ENCODE peak calls at places on chromosomes 5 and 9, in five cellular contexts. U is CD4-positive, CD25-positive, alpha-beta regulatory T cell; V is retina; A is HuH-7; N is pons. Z is an unnamed sample.

GRCh38 chr9:110954822-110955291 is 83.4 kb downstream of the LPAR1 start:
- DNase-seq in U (no peak), V (no peak), A (no peak), N (no peak), Z (no peak)

GRCh38 chr5:36815871-36816270 is 60.7 kb upstream of the NIPBL start:
- DNase-seq in U (no peak), V (no peak), A (no peak), N (no peak), Z (no peak)

GRCh38 chr5:41831155-41831554 is 39.1 kb downstream of the OXCT1 start:
- DNase-seq in U (no peak), V (no peak), A (no peak), N (no peak), Z (no peak)

GRCh38 chr5:142201471-142201887 is 92.9 kb downstream of the NDFIP1 start:
- DNase-seq in U (no peak), V (no peak), A (no peak), N (no peak), Z (peak)

GRCh38 chr9:35076848-35077247 is 2.9 kb downstream of the FANCG start:
- DNase-seq in U (no peak), V (no peak), A (no peak), N (no peak), Z (no peak)

GRCh38 chr5:434443-435146 is 8.4 kb upstream of the EXOC3 start:
- DNase-seq in U (no peak), V (no peak), A (no peak), N (no peak), Z (no peak)

GRCh38 chr5:61333351-61334223 is 1.5 kb downstream of the ZSWIM6 start:
- DNase-seq in U (peak), V (peak), A (no peak), N (no peak), Z (no peak)

GRCh38 chr5:148005788-148006520 is 57.8 kb upstream of the SPINK5 start:
- DNase-seq in U (no peak), V (no peak), A (no peak), N (no peak), Z (no peak)

GRCh38 chr9:75953218-75953617 is 62.7 kb downstream of the PCSK5 start:
- DNase-seq in U (no peak), V (no peak), A (peak), N (no peak), Z (no peak)

GRCh38 chr9:32398207-32398606 is 13.8 kb downstream of the ACO1 start:
- DNase-seq in U (no peak), V (no peak), A (no peak), N (peak), Z (no peak)

GRCh38 chr5:51373880-51374523 is 9.2 kb upstream of the ISL1 start:
- DNase-seq in U (no peak), V (peak), A (no peak), N (no peak), Z (no peak)

GRCh38 chr5:170753311-170753710 is 30.2 kb upstream of the GABRP start:
- DNase-seq in U (no peak), V (no peak), A (no peak), N (no peak), Z (no peak)

GRCh38 chr5:149018909-149019443 is 43.9 kb downstream of the SH3TC2 start:
- DNase-seq in U (no peak), V (no peak), A (no peak), N (no peak), Z (no peak)

GRCh38 chr5:31433229-31433628 is 98.7 kb downstream of the DROSHA start:
- DNase-seq in U (no peak), V (no peak), A (no peak), N (no peak), Z (no peak)

GRCh38 chr9:20941177-20941690 is 90.2 kb downstream of the HACD4 start:
- DNase-seq in U (peak), V (peak), A (peak), N (peak), Z (peak)

GRCh38 chr9:68705636-68706578 is 867 bp downstream of the PIP5K1B start:
- DNase-seq in U (no peak), V (peak), A (peak), N (no peak), Z (peak)

GRCh38 chr5:175815126-175815913 is 56.1 kb upstream of the CPLX2 start:
- DNase-seq in U (no peak), V (no peak), A (no peak), N (no peak), Z (no peak)

GRCh38 chr5:5886812-5887486 is 464.5 kb downstream of the ICE1 start:
- DNase-seq in U (peak), V (no peak), A (peak), N (no peak), Z (peak)

GRCh38 chr9:89380437-89381307 is 62.4 kb downstream of the SECISBP2 start:
- DNase-seq in U (no peak), V (no peak), A (no peak), N (no peak), Z (no peak)

GRCh38 chr9:115992834-115993233 is 160.8 kb upstream of the PAPPA start:
- DNase-seq in U (no peak), V (no peak), A (no peak), N (peak), Z (no peak)

GRCh38 chr5:76256116-76256889 is 146.8 kb upstream of the IQGAP2 start:
- DNase-seq in U (peak), V (peak), A (peak), N (peak), Z (peak)

GRCh38 chr5:90807483-90807882 is 248.9 kb downstream of the ADGRV1 start:
- DNase-seq in U (no peak), V (no peak), A (no peak), N (no peak), Z (no peak)

GRCh38 chr5:172479034-172479783 is 24.9 kb upstream of the SH3PXD2B start:
- DNase-seq in U (peak), V (peak), A (peak), N (peak), Z (peak)